ENCODE peak calls at places on chromosome 5, in eight cellular contexts. G, P, B, E, R, N, W and K are unnamed samples.

GRCh38 chr5:7492371-7492770 is 96.4 kb downstream of the ADCY2 start:
- DNase-seq in G (no peak), P (no peak), B (no peak), E (no peak), R (no peak), N (no peak), W (no peak), K (no peak)

GRCh38 chr5:107577551-107577950 is 93.2 kb downstream of the EFNA5 start:
- DNase-seq in G (no peak), P (no peak), B (no peak), E (no peak), R (no peak), N (no peak), W (no peak), K (no peak)

GRCh38 chr5:171192111-171192510 is 116.9 kb upstream of the TLX3 start:
- DNase-seq in G (no peak), P (no peak), B (no peak), E (no peak), R (no peak), N (no peak), W (no peak), K (no peak)

GRCh38 chr5:134945041-134945440 is 22.7 kb upstream of the CATSPER3 start:
- DNase-seq in G (no peak), P (no peak), B (no peak), E (no peak), R (no peak), N (no peak), W (no peak), K (no peak)

GRCh38 chr5:62722360-62722759 is 143.7 kb downstream of the LRRC70 start:
- DNase-seq in G (peak), P (no peak), B (no peak), E (peak), R (no peak), N (no peak), W (no peak), K (no peak)

GRCh38 chr5:179504191-179504590 is 46.2 kb upstream of the RUFY1 start:
- DNase-seq in G (no peak), P (no peak), B (no peak), E (no peak), R (no peak), N (no peak), W (no peak), K (no peak)

GRCh38 chr5:126124706-126125345 is 298.4 kb upstream of the GRAMD2B start:
- DNase-seq in G (peak), P (no peak), B (no peak), E (no peak), R (no peak), N (no peak), W (no peak), K (no peak)

GRCh38 chr5:95261369-95262175 is 23.3 kb downstream of the MCTP1 start:
- DNase-seq in G (no peak), P (peak), B (no peak), E (peak), R (no peak), N (no peak), W (no peak), K (no peak)

GRCh38 chr5:146101646-146102045 is 3.7 kb downstream of the PLAC8L1 start:
- DNase-seq in G (no peak), P (no peak), B (no peak), E (no peak), R (no peak), N (no peak), W (no peak), K (no peak)

GRCh38 chr5:58013542-58014258 is 446.2 kb downstream of the PLK2 start:
- DNase-seq in G (no peak), P (no peak), B (no peak), E (no peak), R (no peak), N (no peak), W (no peak), K (no peak)

GRCh38 chr5:148768801-148769415 is 57.5 kb upstream of the ADRB2 start:
- DNase-seq in G (no peak), P (no peak), B (no peak), E (no peak), R (no peak), N (no peak), W (no peak), K (no peak)

GRCh38 chr5:139677404-139678282 is 29.5 kb downstream of the CXXC5 start:
- DNase-seq in G (no peak), P (no peak), B (no peak), E (no peak), R (peak), N (no peak), W (no peak), K (no peak)

GRCh38 chr5:11555171-11555570 is 349.1 kb downstream of the CTNND2 start:
- DNase-seq in G (no peak), P (no peak), B (no peak), E (peak), R (no peak), N (no peak), W (no peak), K (peak)

GRCh38 chr5:11560915-11561697 is 343.1 kb downstream of the CTNND2 start:
- DNase-seq in G (no peak), P (no peak), B (no peak), E (no peak), R (no peak), N (no peak), W (no peak), K (no peak)

GRCh38 chr5:11557063-11557462 is 347.2 kb downstream of the CTNND2 start:
- DNase-seq in G (no peak), P (no peak), B (no peak), E (no peak), R (no peak), N (no peak), W (no peak), K (no peak)
- TF ChIP-seq EP300 in G (no peak), P (no peak), B (no peak), E (no peak), R (no peak), N (no peak), W (no peak), K (no peak)

GRCh38 chr5:56264417-56265025 is 31.4 kb upstream of the ANKRD55 start:
- DNase-seq in G (peak), P (no peak), B (peak), E (peak), R (peak), N (no peak), W (peak), K (no peak)
- TF ChIP-seq EP300 in G (no peak), P (no peak), B (no peak), E (no peak), R (no peak), N (no peak), W (no peak), K (no peak)

GRCh38 chr5:142686968-142687367 is 1.1 kb upstream of the FGF1 start:
- DNase-seq in G (no peak), P (no peak), B (no peak), E (no peak), R (no peak), N (no peak), W (no peak), K (no peak)
- TF ChIP-seq EP300 in G (no peak), P (no peak), B (no peak), E (no peak), R (no peak), N (no peak), W (no peak), K (no peak)

DNA sequence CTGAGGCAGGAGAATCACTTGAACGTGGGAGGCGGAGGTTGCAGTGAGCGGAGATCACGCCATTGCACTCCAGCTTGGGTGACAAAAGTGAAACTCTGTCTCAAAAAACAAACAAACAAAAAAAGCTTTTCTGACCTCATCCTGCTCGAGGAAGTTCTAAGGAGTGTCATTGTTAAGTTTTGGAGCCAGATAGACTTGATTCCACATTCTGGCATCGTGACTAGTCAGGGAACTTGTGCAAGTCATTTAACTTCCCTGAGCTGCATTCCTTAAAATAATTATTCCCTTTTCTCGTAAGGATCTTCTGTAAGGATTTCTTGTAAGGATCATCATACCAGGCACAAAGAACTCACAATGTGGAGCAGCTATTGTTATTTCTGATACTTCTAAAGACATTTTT is 26.3 kb downstream of the SNX24 start:
- DNase-seq in G (no peak), P (no peak), B (no peak), E (no peak), R (no peak), N (no peak), W (no peak), K (no peak)
- TF ChIP-seq EP300 in G (no peak), P (no peak), B (no peak), E (no peak), R (no peak), N (no peak), W (no peak), K (no peak)